ENCODE peak calls at places on chromosomes 5 and 9, in ten cellular contexts. G, E, C, T, Z, O, Y, B, W and A are unnamed samples.

GRCh38 chr5:172954277-172954676 is 4.9 kb upstream of the RPL26L1 start:
- DNase-seq in G (no peak), E (no peak), C (no peak), T (no peak), Z (no peak), O (no peak), Y (no peak), B (no peak), W (no peak), A (no peak)

GRCh38 chr9:115111854-115112253 is 6.1 kb downstream of the TNC start:
- DNase-seq in G (no peak), E (no peak), C (no peak), T (no peak), Z (no peak), O (no peak), Y (no peak), B (no peak), W (no peak), A (no peak)

GRCh38 chr5:139138790-139139189 is 59.4 kb downstream of the SIL1 start:
- DNase-seq in G (peak), E (peak), C (peak), T (no peak), Z (peak), O (no peak), Y (no peak), B (peak), W (no peak), A (peak)

GRCh38 chr9:127973169-127974001 is 7.4 kb downstream of the EEIG1 start:
- DNase-seq in G (no peak), E (no peak), C (peak), T (no peak), Z (no peak), O (no peak), Y (no peak), B (peak), W (no peak), A (peak)

GRCh38 chr5:115333164-115333563 is 36.7 kb upstream of the CCDC112 start:
- DNase-seq in G (no peak), E (no peak), C (peak), T (no peak), Z (no peak), O (no peak), Y (no peak), B (no peak), W (peak), A (no peak)

GRCh38 chr5:179805070-179805528 is 1.6 kb downstream of the MGAT4B start:
- DNase-seq in G (no peak), E (no peak), C (no peak), T (no peak), Z (no peak), O (no peak), Y (no peak), B (peak), W (no peak), A (no peak)

GRCh38 chr9:96029722-96030515 is 154.4 kb downstream of the ERCC6L2 start:
- DNase-seq in G (no peak), E (no peak), C (no peak), T (no peak), Z (no peak), O (no peak), Y (no peak), B (no peak), W (no peak), A (no peak)

GRCh38 chr5:58075907-58076306 is 384.0 kb downstream of the PLK2 start:
- DNase-seq in G (no peak), E (no peak), C (no peak), T (no peak), Z (no peak), O (no peak), Y (no peak), B (no peak), W (no peak), A (no peak)

GRCh38 chr5:154567155-154567554 is 89.1 kb upstream of the HAND1 start:
- DNase-seq in G (no peak), E (no peak), C (no peak), T (no peak), Z (no peak), O (no peak), Y (no peak), B (no peak), W (no peak), A (no peak)

GRCh38 chr5:67050635-67051034 is 146.0 kb downstream of the CD180 start:
- DNase-seq in G (no peak), E (no peak), C (no peak), T (no peak), Z (no peak), O (no peak), Y (no peak), B (no peak), W (no peak), A (no peak)

GRCh38 chr9:2180171-2180570 is 165.0 kb downstream of the SMARCA2 start:
- DNase-seq in G (no peak), E (no peak), C (no peak), T (no peak), Z (no peak), O (no peak), Y (no peak), B (no peak), W (no peak), A (no peak)

GRCh38 chr5:30548580-30549305 is 644.7 kb upstream of the CDH6 start:
- DNase-seq in G (no peak), E (no peak), C (no peak), T (no peak), Z (no peak), O (no peak), Y (no peak), B (no peak), W (no peak), A (no peak)

GRCh38 chr9:21789541-21790037 is 12.8 kb upstream of the MTAP start:
- DNase-seq in G (peak), E (peak), C (peak), T (no peak), Z (peak), O (peak), Y (peak), B (peak), W (peak), A (no peak)

GRCh38 chr9:127501821-127502343 is 50.6 kb downstream of the LRSAM1 start:
- DNase-seq in G (no peak), E (no peak), C (no peak), T (no peak), Z (no peak), O (no peak), Y (no peak), B (no peak), W (no peak), A (no peak)

GRCh38 chr5:162931501-162931900 is 505.9 kb upstream of the CCNG1 start:
- DNase-seq in G (no peak), E (no peak), C (no peak), T (no peak), Z (no peak), O (no peak), Y (no peak), B (no peak), W (no peak), A (no peak)

GRCh38 chr5:109225695-109226094 is 184.1 kb downstream of the PJA2 start:
- DNase-seq in G (no peak), E (no peak), C (no peak), T (no peak), Z (no peak), O (no peak), Y (peak), B (no peak), W (no peak), A (no peak)

GRCh38 chr5:110702704-110703103 is 23.8 kb downstream of the TMEM232 start:
- DNase-seq in G (no peak), E (no peak), C (no peak), T (no peak), Z (no peak), O (no peak), Y (no peak), B (no peak), W (no peak), A (no peak)

GRCh38 chr9:73176450-73176875 is 24.8 kb downstream of the ANXA1 start:
- DNase-seq in G (peak), E (peak), C (no peak), T (no peak), Z (peak), O (no peak), Y (no peak), B (no peak), W (no peak), A (no peak)

GRCh38 chr9:121601234-121601633 is 50.2 kb upstream of the DAB2IP start:
- DNase-seq in G (no peak), E (no peak), C (no peak), T (no peak), Z (peak), O (no peak), Y (no peak), B (no peak), W (no peak), A (no peak)

GRCh38 chr9:93582115-93582514 is 5.7 kb downstream of the PHF2 start:
- DNase-seq in G (no peak), E (no peak), C (no peak), T (no peak), Z (no peak), O (no peak), Y (no peak), B (no peak), W (no peak), A (no peak)

GRCh38 chr9:90097237-90097636 is 492.4 kb downstream of the GADD45G start:
- DNase-seq in G (no peak), E (no peak), C (no peak), T (no peak), Z (no peak), O (no peak), Y (no peak), B (peak), W (no peak), A (no peak)

GRCh38 chr5:68245325-68245724 is 29.8 kb downstream of the PIK3R1 start:
- DNase-seq in G (no peak), E (no peak), C (no peak), T (no peak), Z (peak), O (no peak), Y (no peak), B (no peak), W (no peak), A (no peak)

GRCh38 chr9:93156475-93157008 is 22.5 kb upstream of the NINJ1 start:
- DNase-seq in G (no peak), E (no peak), C (no peak), T (no peak), Z (no peak), O (no peak), Y (no peak), B (no peak), W (no peak), A (no peak)

GRCh38 chr5:138595396-138595795 is 20.2 kb upstream of the HSPA9 start:
- DNase-seq in G (no peak), E (no peak), C (peak), T (no peak), Z (no peak), O (no peak), Y (no peak), B (no peak), W (no peak), A (no peak)

GRCh38 chr5:67875637-67876036 is 339.9 kb upstream of the PIK3R1 start:
- DNase-seq in G (no peak), E (no peak), C (no peak), T (no peak), Z (no peak), O (no peak), Y (no peak), B (no peak), W (no peak), A (no peak)

GRCh38 chr9:76699966-76700365 is 64.3 kb upstream of the PCA3 start:
- DNase-seq in G (no peak), E (no peak), C (no peak), T (no peak), Z (peak), O (no peak), Y (no peak), B (no peak), W (no peak), A (no peak)

GRCh38 chr9:77454668-77455067 is 193.5 kb downstream of the GNA14 start:
- DNase-seq in G (no peak), E (no peak), C (no peak), T (no peak), Z (peak), O (no peak), Y (no peak), B (no peak), W (peak), A (no peak)

GRCh38 chr5:32679218-32679617 is 31.9 kb upstream of the NPR3 start:
- DNase-seq in G (no peak), E (no peak), C (no peak), T (no peak), Z (peak), O (no peak), Y (no peak), B (no peak), W (no peak), A (no peak)

GRCh38 chr5:174348582-174348981 is 303.1 kb downstream of the NSG2 start:
- DNase-seq in G (no peak), E (no peak), C (no peak), T (no peak), Z (no peak), O (no peak), Y (no peak), B (no peak), W (no peak), A (no peak)